ENCODE peak calls at places on chromosomes 13 and 19, in nine cellular contexts. One of them, this sample, is unnamed.
A peak's percentile ranks its signal among the peaks of the same experiment; 100 is the strongest.

GRCh38 chr19:35828694-35829301 is 16.2 kb upstream of the PRODH2 start:
- DNase-seq in heart right ventricle: peak; percentile 65
- DNase-seq in neural progenitor cell: peak; percentile 95
- DNase-seq in GM12865: peak; percentile 30
- DNase-seq in neural crest cell: peak; percentile 80
- DNase-seq in left kidney: peak; percentile 95
- DNase-seq in GM19239: no peak
- DNase-seq in RWPE2: no peak
- DNase-seq in brain pericyte: no peak
- DNase-seq in this sample: no peak

GRCh38 chr19:14146789-14147216 is 10.4 kb upstream of the ASF1B start:
- DNase-seq in heart right ventricle: no peak
- DNase-seq in RWPE2: no peak
- DNase-seq in GM12865: no peak
- DNase-seq in left kidney: peak; percentile 83
- DNase-seq in neural progenitor cell: no peak
- DNase-seq in neural crest cell: no peak
- DNase-seq in GM19239: no peak
- DNase-seq in brain pericyte: no peak
- DNase-seq in this sample: no peak

GRCh38 chr19:49114630-49115363 is 627 bp downstream of the LIN7B start:
- DNase-seq in GM12865: no peak
- DNase-seq in left kidney: peak; percentile 91
- DNase-seq in brain pericyte: no peak
- DNase-seq in GM19239: no peak
- DNase-seq in RWPE2: no peak
- DNase-seq in heart right ventricle: peak; percentile 71
- DNase-seq in neural progenitor cell: peak; percentile 93
- DNase-seq in neural crest cell: peak; percentile 57
- DNase-seq in this sample: peak; percentile 88

GRCh38 chr19:56126983-56127780 is 6.1 kb upstream of the ZNF787 start:
- DNase-seq in neural crest cell: no peak
- DNase-seq in brain pericyte: no peak
- DNase-seq in heart right ventricle: no peak
- DNase-seq in GM12865: no peak
- DNase-seq in left kidney: no peak
- DNase-seq in neural progenitor cell: no peak
- DNase-seq in GM19239: no peak
- DNase-seq in RWPE2: no peak
- DNase-seq in this sample: peak; percentile 51

GRCh38 chr19:50460161-50460765 is 16.0 kb upstream of the EMC10 start:
- DNase-seq in brain pericyte: no peak
- DNase-seq in neural crest cell: no peak
- DNase-seq in left kidney: peak; percentile 79
- DNase-seq in GM19239: peak; percentile 85
- DNase-seq in neural progenitor cell: no peak
- DNase-seq in RWPE2: no peak
- DNase-seq in GM12865: peak; percentile 91
- DNase-seq in heart right ventricle: no peak
- DNase-seq in this sample: peak; percentile 22

GRCh38 chr13:45989607-45990006 is 62.9 kb downstream of the ZC3H13 start:
- DNase-seq in GM12865: no peak
- DNase-seq in neural crest cell: no peak
- DNase-seq in left kidney: no peak
- DNase-seq in neural progenitor cell: no peak
- DNase-seq in GM19239: no peak
- DNase-seq in brain pericyte: peak; percentile 47
- DNase-seq in RWPE2: no peak
- DNase-seq in heart right ventricle: no peak
- DNase-seq in this sample: no peak

GRCh38 chr13:51764184-51765141 is 39.5 kb downstream of the DHRS12 start:
- DNase-seq in brain pericyte: peak; percentile 33
- DNase-seq in left kidney: peak; percentile 31
- DNase-seq in GM12865: peak; percentile 82
- DNase-seq in RWPE2: no peak
- DNase-seq in neural crest cell: no peak
- DNase-seq in neural progenitor cell: no peak
- DNase-seq in GM19239: peak; percentile 56
- DNase-seq in heart right ventricle: peak; percentile 58
- DNase-seq in this sample: no peak

GRCh38 chr19:18987456-18987855 is 45.9 kb downstream of the SUGP2 start:
- DNase-seq in GM12865: no peak
- DNase-seq in left kidney: no peak
- DNase-seq in heart right ventricle: no peak
- DNase-seq in GM19239: no peak
- DNase-seq in RWPE2: no peak
- DNase-seq in brain pericyte: no peak
- DNase-seq in neural crest cell: no peak
- DNase-seq in neural progenitor cell: no peak
- DNase-seq in this sample: no peak

GRCh38 chr19:57786286-57786685 is 16.8 kb downstream of the ZNF586 start:
- DNase-seq in left kidney: no peak
- DNase-seq in RWPE2: no peak
- DNase-seq in GM12865: no peak
- DNase-seq in neural progenitor cell: no peak
- DNase-seq in brain pericyte: no peak
- DNase-seq in GM19239: no peak
- DNase-seq in neural crest cell: no peak
- DNase-seq in heart right ventricle: no peak
- DNase-seq in this sample: no peak

GRCh38 chr19:29248332-29248844 is 35.4 kb upstream of the UQCRFS1 start:
- DNase-seq in RWPE2: no peak
- DNase-seq in neural crest cell: no peak
- DNase-seq in neural progenitor cell: no peak
- DNase-seq in GM19239: no peak
- DNase-seq in brain pericyte: no peak
- DNase-seq in GM12865: no peak
- DNase-seq in left kidney: no peak
- DNase-seq in heart right ventricle: no peak
- DNase-seq in this sample: no peak

GRCh38 chr13:102484329-102484728 is 82.5 kb upstream of the FGF14 start:
- DNase-seq in RWPE2: no peak
- DNase-seq in left kidney: peak; percentile 14
- DNase-seq in neural progenitor cell: peak; percentile 41
- DNase-seq in heart right ventricle: no peak
- DNase-seq in GM19239: no peak
- DNase-seq in brain pericyte: no peak
- DNase-seq in neural crest cell: no peak
- DNase-seq in GM12865: no peak
- DNase-seq in this sample: no peak

GRCh38 chr13:79796116-79796515 is 315.2 kb downstream of the NDFIP2 start:
- DNase-seq in GM12865: no peak
- DNase-seq in left kidney: no peak
- DNase-seq in neural progenitor cell: no peak
- DNase-seq in GM19239: no peak
- DNase-seq in heart right ventricle: no peak
- DNase-seq in RWPE2: no peak
- DNase-seq in neural crest cell: no peak
- DNase-seq in brain pericyte: no peak
- DNase-seq in this sample: no peak

GRCh38 chr19:47157455-47158321 is 27.1 kb downstream of the SAE1 start:
- DNase-seq in heart right ventricle: peak; percentile 42
- DNase-seq in GM12865: peak; percentile 39
- DNase-seq in GM19239: no peak
- DNase-seq in brain pericyte: no peak
- DNase-seq in neural progenitor cell: peak; percentile 62
- DNase-seq in left kidney: peak; percentile 40
- DNase-seq in neural crest cell: peak; percentile 47
- DNase-seq in RWPE2: no peak
- DNase-seq in this sample: no peak

GRCh38 chr13:41026806-41027205 is 7.7 kb upstream of the ELF1 start:
- DNase-seq in neural crest cell: no peak
- DNase-seq in GM12865: no peak
- DNase-seq in RWPE2: no peak
- DNase-seq in GM19239: no peak
- DNase-seq in neural progenitor cell: no peak
- DNase-seq in heart right ventricle: no peak
- DNase-seq in left kidney: no peak
- DNase-seq in brain pericyte: no peak
- DNase-seq in this sample: no peak